ENCODE peak calls at places on chromosome 12, in nine cellular contexts. One of them, this sample, is unnamed.

GRCh38 chr12:95066091-95066855 is 7.1 kb downstream of the NR2C1 start:
- DNase-seq in HepG2: no peak
- DNase-seq in H1: no peak
- DNase-seq in BJ: no peak
- DNase-seq in ovary: no peak
- DNase-seq in dorsolateral prefrontal cortex: no peak
- DNase-seq in K562: no peak
- DNase-seq in MM.1S: no peak
- DNase-seq in CD8-positive, alpha-beta T cell: no peak
- DNase-seq in this sample: no peak

GRCh38 chr12:116164263-116164817 is 113.2 kb downstream of the MED13L start:
- DNase-seq in BJ: no peak
- DNase-seq in HepG2: no peak
- DNase-seq in MM.1S: no peak
- DNase-seq in CD8-positive, alpha-beta T cell: no peak
- DNase-seq in H1: no peak
- DNase-seq in ovary: no peak
- DNase-seq in dorsolateral prefrontal cortex: no peak
- DNase-seq in K562: peak; percentile 27
- DNase-seq in this sample: no peak

GRCh38 chr12:95574799-95575452 is 23.6 kb upstream of the USP44 start:
- DNase-seq in ovary: no peak
- DNase-seq in CD8-positive, alpha-beta T cell: no peak
- DNase-seq in K562: peak; percentile 29
- DNase-seq in MM.1S: no peak
- DNase-seq in dorsolateral prefrontal cortex: no peak
- DNase-seq in HepG2: peak; percentile 31
- DNase-seq in BJ: no peak
- DNase-seq in H1: no peak
- DNase-seq in this sample: no peak

GRCh38 chr12:89566615-89567014 is 40.8 kb upstream of the POC1B start:
- DNase-seq in BJ: no peak
- DNase-seq in MM.1S: no peak
- DNase-seq in K562: no peak
- DNase-seq in dorsolateral prefrontal cortex: no peak
- DNase-seq in ovary: no peak
- DNase-seq in HepG2: no peak
- DNase-seq in CD8-positive, alpha-beta T cell: no peak
- DNase-seq in H1: no peak
- DNase-seq in this sample: no peak

GRCh38 chr12:49325606-49326005 is 2.6 kb downstream of the TROAP start:
- DNase-seq in CD8-positive, alpha-beta T cell: no peak
- DNase-seq in ovary: peak; percentile 21
- DNase-seq in MM.1S: no peak
- DNase-seq in K562: no peak
- DNase-seq in HepG2: no peak
- DNase-seq in BJ: no peak
- DNase-seq in dorsolateral prefrontal cortex: no peak
- DNase-seq in H1: no peak
- DNase-seq in this sample: no peak

GRCh38 chr12:128918910-128919309 is 65.6 kb downstream of the GLT1D1 start:
- DNase-seq in K562: no peak
- DNase-seq in BJ: no peak
- DNase-seq in dorsolateral prefrontal cortex: no peak
- DNase-seq in ovary: no peak
- DNase-seq in H1: no peak
- DNase-seq in HepG2: no peak
- DNase-seq in MM.1S: no peak
- DNase-seq in CD8-positive, alpha-beta T cell: no peak
- DNase-seq in this sample: no peak

GRCh38 chr12:57278465-57279453 is 27.8 kb upstream of the STAC3 start:
- DNase-seq in H1: no peak
- DNase-seq in ovary: no peak
- DNase-seq in dorsolateral prefrontal cortex: no peak
- DNase-seq in MM.1S: no peak
- DNase-seq in CD8-positive, alpha-beta T cell: no peak
- DNase-seq in HepG2: no peak
- DNase-seq in K562: no peak
- DNase-seq in BJ: no peak
- DNase-seq in this sample: no peak

GRCh38 chr12:31521972-31522371 is 69.0 kb downstream of the DENND5B start:
- DNase-seq in MM.1S: no peak
- DNase-seq in ovary: no peak
- DNase-seq in H1: no peak
- DNase-seq in CD8-positive, alpha-beta T cell: no peak
- DNase-seq in dorsolateral prefrontal cortex: no peak
- DNase-seq in K562: no peak
- DNase-seq in BJ: no peak
- DNase-seq in HepG2: no peak
- DNase-seq in this sample: no peak

GRCh38 chr12:120367924-120368788 is 808 bp downstream of the MSI1 start:
- DNase-seq in H1: no peak
- DNase-seq in ovary: no peak
- DNase-seq in BJ: no peak
- DNase-seq in CD8-positive, alpha-beta T cell: no peak
- DNase-seq in MM.1S: no peak
- DNase-seq in HepG2: no peak
- DNase-seq in K562: peak; percentile 54
- DNase-seq in dorsolateral prefrontal cortex: no peak
- DNase-seq in this sample: no peak

GRCh38 chr12:69068431-69068830 is 135.5 kb upstream of the CPM start:
- DNase-seq in H1: no peak
- DNase-seq in BJ: no peak
- DNase-seq in ovary: no peak
- DNase-seq in K562: no peak
- DNase-seq in CD8-positive, alpha-beta T cell: no peak
- DNase-seq in MM.1S: no peak
- DNase-seq in HepG2: peak; percentile 46
- DNase-seq in dorsolateral prefrontal cortex: no peak
- DNase-seq in this sample: no peak

GRCh38 chr12:95102916-95103671 is 29.7 kb upstream of the NR2C1 start:
- DNase-seq in dorsolateral prefrontal cortex: no peak
- DNase-seq in BJ: no peak
- DNase-seq in H1: no peak
- DNase-seq in MM.1S: no peak
- DNase-seq in HepG2: peak; percentile 18
- DNase-seq in CD8-positive, alpha-beta T cell: no peak
- DNase-seq in ovary: no peak
- DNase-seq in K562: no peak
- DNase-seq in this sample: peak; percentile 84

GRCh38 chr12:583251-583869 is 79.9 kb downstream of the NINJ2 start:
- DNase-seq in ovary: no peak
- DNase-seq in MM.1S: no peak
- DNase-seq in H1: no peak
- DNase-seq in K562: no peak
- DNase-seq in dorsolateral prefrontal cortex: no peak
- DNase-seq in HepG2: peak; percentile 84
- DNase-seq in CD8-positive, alpha-beta T cell: no peak
- DNase-seq in BJ: no peak
- DNase-seq in this sample: no peak

GRCh38 chr12:124507188-124508109 is 60.0 kb downstream of the NCOR2 start:
- DNase-seq in dorsolateral prefrontal cortex: no peak
- DNase-seq in H1: no peak
- DNase-seq in HepG2: no peak
- DNase-seq in CD8-positive, alpha-beta T cell: no peak
- DNase-seq in K562: no peak
- DNase-seq in MM.1S: no peak
- DNase-seq in BJ: peak; percentile 62
- DNase-seq in ovary: peak; percentile 73
- DNase-seq in this sample: no peak

DNA sequence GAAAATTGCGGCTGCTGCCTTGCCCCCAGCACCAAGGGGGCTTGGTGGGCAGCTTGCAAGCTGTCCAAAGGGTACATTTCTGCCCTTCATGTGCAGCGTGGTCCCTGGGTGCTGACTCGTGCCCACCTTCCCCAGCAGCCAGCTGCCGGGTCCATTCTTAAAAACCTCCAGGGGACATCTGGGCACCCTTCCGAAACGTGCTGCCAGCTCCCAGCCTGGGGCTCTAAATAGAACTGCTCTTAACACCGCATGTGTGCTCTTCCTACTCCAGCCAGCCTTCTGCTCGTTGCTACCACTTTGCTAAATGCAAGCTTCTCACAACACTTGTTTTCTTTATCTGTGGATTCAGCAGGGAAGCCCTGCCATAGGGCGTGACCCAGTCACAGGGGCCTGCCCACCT is 66.0 kb downstream of the RIMBP2 start:
- DNase-seq in BJ: no peak
- DNase-seq in MM.1S: no peak
- DNase-seq in ovary: no peak
- DNase-seq in CD8-positive, alpha-beta T cell: no peak
- DNase-seq in H1: no peak
- DNase-seq in HepG2: no peak
- DNase-seq in dorsolateral prefrontal cortex: no peak
- DNase-seq in K562: no peak
- DNase-seq in this sample: no peak
- TF ChIP-seq CTCF in BJ: no peak
- TF ChIP-seq CTCF in MM.1S: no peak
- TF ChIP-seq CTCF in ovary: no peak
- TF ChIP-seq CTCF in CD8-positive, alpha-beta T cell: no peak
- TF ChIP-seq CTCF in H1: no peak
- TF ChIP-seq CTCF in HepG2: no peak
- TF ChIP-seq CTCF in dorsolateral prefrontal cortex: no peak
- TF ChIP-seq CTCF in K562: no peak
- TF ChIP-seq CTCF in this sample: no peak

DNA sequence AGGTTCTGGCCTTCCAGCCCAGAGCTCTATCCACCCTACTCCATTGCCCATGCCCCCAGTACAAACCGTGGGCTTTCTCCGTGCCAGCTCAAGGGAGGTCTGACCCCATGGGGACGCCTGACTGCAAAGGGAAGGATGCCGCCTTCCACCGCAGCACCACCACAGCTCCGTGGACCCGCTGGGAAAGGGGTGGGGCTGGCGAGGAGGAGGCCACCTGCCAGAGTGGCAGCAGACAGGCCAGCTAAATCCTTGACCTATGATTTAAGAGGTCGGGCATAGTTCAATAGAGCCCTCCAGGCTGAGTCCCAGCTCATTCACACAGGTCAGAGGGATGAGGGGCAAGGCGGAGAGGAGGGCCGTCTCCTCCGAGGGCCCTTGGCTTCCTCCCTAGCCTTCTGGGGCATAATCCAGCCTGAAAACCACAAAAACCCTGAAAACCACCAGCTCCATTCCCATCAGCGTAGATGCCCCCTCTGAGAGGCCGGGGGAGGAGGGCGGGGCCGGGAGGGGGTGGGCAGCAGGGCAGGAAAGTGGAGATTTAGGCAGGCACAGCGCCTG is 14.9 kb upstream of the FIGNL2 start:
- DNase-seq in BJ: no peak
- DNase-seq in K562: no peak
- DNase-seq in HepG2: no peak
- DNase-seq in ovary: no peak
- DNase-seq in H1: no peak
- DNase-seq in MM.1S: no peak
- DNase-seq in dorsolateral prefrontal cortex: no peak
- DNase-seq in CD8-positive, alpha-beta T cell: no peak
- DNase-seq in this sample: no peak
- H3K4me3 ChIP-seq in BJ: no peak overlapping the region
- H3K4me3 ChIP-seq in K562: no peak overlapping the region
- H3K4me3 ChIP-seq in HepG2: peak overlapping the region; percentile 52
- H3K4me3 ChIP-seq in ovary: no peak overlapping the region
- H3K4me3 ChIP-seq in H1: peak overlapping the region; percentile 38
- H3K4me3 ChIP-seq in MM.1S: no peak overlapping the region
- H3K4me3 ChIP-seq in dorsolateral prefrontal cortex: peak overlapping the region; percentile 62
- H3K4me3 ChIP-seq in CD8-positive, alpha-beta T cell: no peak overlapping the region
- H3K4me3 ChIP-seq in this sample: no peak overlapping the region

GRCh38 chr12:54045868-54046529 is 7.6 kb upstream of the HOXC4 start:
- DNase-seq in K562: no peak
- DNase-seq in ovary: no peak
- DNase-seq in H1: no peak
- DNase-seq in MM.1S: no peak
- DNase-seq in dorsolateral prefrontal cortex: no peak
- DNase-seq in CD8-positive, alpha-beta T cell: no peak
- DNase-seq in HepG2: no peak
- DNase-seq in BJ: no peak
- DNase-seq in this sample: no peak

GRCh38 chr12:54048694-54049093 is 4.9 kb upstream of the HOXC4 start:
- DNase-seq in H1: no peak
- DNase-seq in BJ: no peak
- DNase-seq in MM.1S: no peak
- DNase-seq in K562: no peak
- DNase-seq in dorsolateral prefrontal cortex: no peak
- DNase-seq in CD8-positive, alpha-beta T cell: no peak
- DNase-seq in ovary: no peak
- DNase-seq in HepG2: no peak
- DNase-seq in this sample: no peak

GRCh38 chr12:54047964-54048303 is 5.7 kb upstream of the HOXC4 start:
- DNase-seq in MM.1S: no peak
- DNase-seq in ovary: no peak
- DNase-seq in CD8-positive, alpha-beta T cell: no peak
- DNase-seq in HepG2: no peak
- DNase-seq in K562: no peak
- DNase-seq in H1: no peak
- DNase-seq in dorsolateral prefrontal cortex: no peak
- DNase-seq in BJ: no peak
- DNase-seq in this sample: no peak

GRCh38 chr12:54047160-54047963 is 6.3 kb upstream of the HOXC4 start:
- DNase-seq in K562: no peak
- DNase-seq in BJ: no peak
- DNase-seq in H1: no peak
- DNase-seq in dorsolateral prefrontal cortex: no peak
- DNase-seq in HepG2: no peak
- DNase-seq in MM.1S: no peak
- DNase-seq in CD8-positive, alpha-beta T cell: no peak
- DNase-seq in ovary: no peak
- DNase-seq in this sample: no peak

GRCh38 chr12:54046809-54047159 is 6.9 kb upstream of the HOXC4 start:
- DNase-seq in BJ: no peak
- DNase-seq in K562: no peak
- DNase-seq in dorsolateral prefrontal cortex: no peak
- DNase-seq in CD8-positive, alpha-beta T cell: no peak
- DNase-seq in HepG2: no peak
- DNase-seq in H1: no peak
- DNase-seq in ovary: no peak
- DNase-seq in MM.1S: no peak
- DNase-seq in this sample: no peak
- H3K27me3 ChIP-seq in BJ: peaks cover 29% of the 10 kb centered on the region
- H3K27me3 ChIP-seq in K562: peaks cover 59% of the 10 kb centered on the region
- H3K27me3 ChIP-seq in dorsolateral prefrontal cortex: peaks cover 91% of the 10 kb centered on the region
- H3K27me3 ChIP-seq in CD8-positive, alpha-beta T cell: peaks cover 52% of the 10 kb centered on the region
- H3K27me3 ChIP-seq in HepG2: peaks cover 77% of the 10 kb centered on the region
- H3K27me3 ChIP-seq in H1: peaks cover 100% of the 10 kb centered on the region
- H3K27me3 ChIP-seq in ovary: no peaks in the 10 kb centered on the region
- H3K27me3 ChIP-seq in MM.1S: peaks cover 77% of the 10 kb centered on the region
- H3K27me3 ChIP-seq in this sample: no peaks in the 10 kb centered on the region

DNA sequence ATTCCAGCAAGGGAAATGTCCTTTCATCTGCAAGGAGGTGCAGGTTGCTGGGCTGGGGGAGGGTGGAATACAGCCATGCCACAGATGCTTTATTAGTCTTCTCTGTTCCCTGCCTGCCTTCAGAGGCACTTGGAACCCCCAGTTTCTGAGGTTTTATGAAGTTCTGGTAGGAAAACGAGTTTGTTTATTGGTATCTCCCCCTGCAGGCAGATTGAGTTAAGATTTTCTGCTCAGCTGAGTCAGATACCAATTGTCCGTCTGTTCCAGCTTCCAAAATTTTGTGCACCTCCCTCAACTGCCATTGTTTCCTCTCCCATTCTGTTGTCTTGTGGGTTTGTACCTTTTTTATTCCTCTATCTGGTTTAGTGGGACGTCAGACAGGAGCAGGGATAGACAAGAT is 155.6 kb downstream of the ETV6 start:
- DNase-seq in H1: no peak
- DNase-seq in MM.1S: no peak
- DNase-seq in HepG2: no peak
- DNase-seq in BJ: no peak
- DNase-seq in CD8-positive, alpha-beta T cell: no peak
- DNase-seq in K562: no peak
- DNase-seq in dorsolateral prefrontal cortex: no peak
- DNase-seq in ovary: no peak
- DNase-seq in this sample: no peak
- TF ChIP-seq CTCF in H1: no peak
- TF ChIP-seq CTCF in MM.1S: peak; percentile 5
- TF ChIP-seq CTCF in HepG2: no peak
- TF ChIP-seq CTCF in BJ: peak; percentile 2
- TF ChIP-seq CTCF in CD8-positive, alpha-beta T cell: no peak
- TF ChIP-seq CTCF in K562: no peak
- TF ChIP-seq CTCF in dorsolateral prefrontal cortex: peak; percentile 18
- TF ChIP-seq CTCF in ovary: no peak
- TF ChIP-seq CTCF in this sample: peak; percentile 15